ENCODE peak calls at places on chromosomes 13 and 19, in nine cellular contexts. F is ascending aorta; S is adrenal gland; U is esophagus squamous epithelium; J is uterus; K is naive thymus-derived CD4-positive, alpha-beta T cell; H is mammary epithelial cell; Y is iPS DF 6.9; V is ovary. R is an unnamed sample.

GRCh38 chr19:31527443-31527842 is 178.2 kb upstream of the TSHZ3 start:
- DNase-seq in F (no peak), S (no peak), U (no peak), J (no peak), K (no peak), H (no peak), Y (no peak), V (no peak), R (no peak)

GRCh38 chr13:52850396-52851152 is 2.1 kb upstream of the PCDH8 start:
- DNase-seq in F (peak; percentile 73), S (peak; percentile 74), U (no peak), J (peak; percentile 26), K (peak; percentile 8), H (peak; percentile 42), Y (no peak), V (peak; percentile 74), R (no peak)

GRCh38 chr13:57583529-57583928 is 48.0 kb upstream of the PCDH17 start:
- DNase-seq in F (no peak), S (no peak), U (no peak), J (no peak), K (no peak), H (no peak), Y (no peak), V (no peak), R (no peak)

GRCh38 chr19:49807174-49807830 is 5.8 kb downstream of the FUZ start:
- DNase-seq in F (peak; percentile 61), S (no peak), U (no peak), J (no peak), K (no peak), H (no peak), Y (no peak), V (peak; percentile 29), R (no peak)

GRCh38 chr13:61414686-61415664 is 674 bp downstream of the PCDH20 start:
- DNase-seq in F (peak; percentile 76), S (no peak), U (no peak), J (no peak), K (no peak), H (peak; percentile 6), Y (peak; percentile 60), V (no peak), R (no peak)

GRCh38 chr13:99356216-99357089 is 49.3 kb upstream of the GPR183 start:
- DNase-seq in F (peak; percentile 71), S (peak; percentile 68), U (no peak), J (no peak), K (peak; percentile 82), H (no peak), Y (no peak), V (peak; percentile 52), R (peak; percentile 53)

GRCh38 chr13:57045816-57046691 is 94.7 kb upstream of the PRR20A start:
- DNase-seq in F (no peak), S (no peak), U (no peak), J (no peak), K (no peak), H (no peak), Y (no peak), V (no peak), R (no peak)

GRCh38 chr19:4089400-4089908 is 22.8 kb upstream of the ZBTB7A start:
- DNase-seq in F (no peak), S (no peak), U (no peak), J (no peak), K (peak; percentile 24), H (no peak), Y (no peak), V (no peak), R (peak; percentile 37)

DNA sequence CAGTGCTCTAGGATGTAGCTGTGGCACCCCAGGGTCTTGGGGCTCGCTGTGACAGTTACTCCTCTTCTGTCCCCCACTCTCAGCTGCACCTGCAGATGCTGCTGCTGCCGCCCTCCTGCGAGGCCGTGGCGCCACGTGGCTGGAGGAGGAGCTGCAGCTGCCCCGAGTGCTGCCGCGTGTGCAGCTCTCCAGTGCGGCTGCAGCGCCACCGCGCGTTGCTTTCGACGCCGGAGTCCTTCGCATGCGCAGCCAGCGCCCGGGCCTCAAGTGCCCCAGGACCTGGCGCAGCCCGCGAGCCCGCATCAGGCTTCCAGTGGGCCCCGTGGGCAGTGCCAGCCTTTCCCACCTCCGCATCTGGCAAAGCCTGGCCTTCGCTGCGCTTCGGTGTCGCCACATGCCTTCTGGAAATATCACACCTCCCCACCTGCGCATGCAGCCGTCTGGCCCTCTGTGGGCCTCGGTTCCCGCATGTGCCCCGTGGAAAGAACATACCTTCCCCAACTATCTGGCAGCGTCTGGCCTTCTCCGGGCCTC is 692 bp upstream of the ZNF580 start:
- DNase-seq in F (peak; percentile 85), S (peak; percentile 81), U (no peak), J (no peak), K (peak; percentile 75), H (peak; percentile 58), Y (no peak), V (peak; percentile 81), R (peak; percentile 55)
- H3K4me1 ChIP-seq in F (peaks cover 31% of the 10 kb centered on the region), S (peaks cover 65% of the 10 kb centered on the region), U (peaks cover 96% of the 10 kb centered on the region), J (no peaks in the 10 kb centered on the region), K (peaks cover 41% of the 10 kb centered on the region), H (peaks cover 47% of the 10 kb centered on the region), Y (peaks cover 3% of the 10 kb centered on the region), V (peaks cover 21% of the 10 kb centered on the region), R (peaks cover 55% of the 10 kb centered on the region)

DNA sequence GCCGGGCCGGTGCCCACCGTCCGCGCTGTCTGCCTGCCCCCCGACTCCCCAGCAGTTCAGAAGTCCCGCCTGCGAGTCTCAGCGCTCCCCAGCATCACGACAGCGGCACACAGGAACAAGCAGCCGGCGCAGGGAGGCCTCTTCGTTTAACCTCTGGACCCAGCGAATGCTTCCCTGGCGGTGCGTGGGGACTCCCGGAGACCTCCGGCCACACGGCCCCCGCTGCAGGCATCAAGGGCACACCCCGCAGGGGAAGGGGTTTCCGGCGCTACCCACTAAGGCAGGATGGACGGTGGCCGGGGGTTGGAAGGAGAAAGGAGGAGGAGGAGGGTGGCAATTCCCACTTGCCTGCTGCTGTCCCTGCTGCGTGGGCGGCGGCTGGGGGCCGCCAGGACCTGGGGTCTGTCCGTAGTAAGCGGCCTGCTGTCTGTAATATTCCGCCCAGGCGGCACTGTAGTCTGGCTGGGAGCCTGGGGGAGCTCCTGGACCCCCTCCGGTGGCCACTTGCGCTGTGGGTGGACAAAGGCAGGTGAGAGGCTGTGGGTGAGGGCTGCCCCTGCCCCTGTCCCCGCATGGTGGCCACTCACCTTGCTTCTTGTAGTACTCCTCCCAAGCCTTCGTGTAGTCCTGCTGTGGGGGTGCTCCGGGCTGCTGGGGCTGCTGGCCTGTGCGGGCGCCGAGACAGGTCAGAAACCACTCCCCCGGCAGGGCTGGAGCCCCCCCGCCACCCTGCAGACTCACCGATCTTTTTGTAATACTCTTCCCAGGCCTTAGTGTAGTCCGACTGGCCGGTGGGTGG is 9.6 kb downstream of the KHSRP start:
- DNase-seq in F (no peak), S (no peak), U (no peak), J (no peak), K (no peak), H (no peak), Y (no peak), V (no peak), R (no peak)
- H3K36me3 ChIP-seq in F (peaks cover 61% of the 10 kb centered on the region), S (no peaks in the 10 kb centered on the region), U (peaks cover 60% of the 10 kb centered on the region), J (no peaks in the 10 kb centered on the region), K (peaks cover 60% of the 10 kb centered on the region), H (peaks cover 23% of the 10 kb centered on the region), Y (peaks cover 55% of the 10 kb centered on the region), V (no peaks in the 10 kb centered on the region), R (peaks cover 63% of the 10 kb centered on the region)

GRCh38 chr13:110923086-110923485 is 8.2 kb upstream of the ANKRD10 start:
- DNase-seq in F (no peak), S (no peak), U (no peak), J (no peak), K (no peak), H (no peak), Y (no peak), V (no peak), R (no peak)

GRCh38 chr13:110925023-110925608 is 10.2 kb upstream of the ANKRD10 start:
- DNase-seq in F (no peak), S (no peak), U (no peak), J (peak; percentile 39), K (no peak), H (no peak), Y (no peak), V (no peak), R (no peak)

GRCh38 chr13:110922506-110922905 is 7.6 kb upstream of the ANKRD10 start:
- DNase-seq in F (no peak), S (no peak), U (no peak), J (no peak), K (no peak), H (no peak), Y (no peak), V (no peak), R (no peak)

GRCh38 chr13:110924639-110924934 is 9.7 kb upstream of the ANKRD10 start:
- DNase-seq in F (no peak), S (no peak), U (no peak), J (no peak), K (no peak), H (no peak), Y (no peak), V (no peak), R (no peak)

DNA sequence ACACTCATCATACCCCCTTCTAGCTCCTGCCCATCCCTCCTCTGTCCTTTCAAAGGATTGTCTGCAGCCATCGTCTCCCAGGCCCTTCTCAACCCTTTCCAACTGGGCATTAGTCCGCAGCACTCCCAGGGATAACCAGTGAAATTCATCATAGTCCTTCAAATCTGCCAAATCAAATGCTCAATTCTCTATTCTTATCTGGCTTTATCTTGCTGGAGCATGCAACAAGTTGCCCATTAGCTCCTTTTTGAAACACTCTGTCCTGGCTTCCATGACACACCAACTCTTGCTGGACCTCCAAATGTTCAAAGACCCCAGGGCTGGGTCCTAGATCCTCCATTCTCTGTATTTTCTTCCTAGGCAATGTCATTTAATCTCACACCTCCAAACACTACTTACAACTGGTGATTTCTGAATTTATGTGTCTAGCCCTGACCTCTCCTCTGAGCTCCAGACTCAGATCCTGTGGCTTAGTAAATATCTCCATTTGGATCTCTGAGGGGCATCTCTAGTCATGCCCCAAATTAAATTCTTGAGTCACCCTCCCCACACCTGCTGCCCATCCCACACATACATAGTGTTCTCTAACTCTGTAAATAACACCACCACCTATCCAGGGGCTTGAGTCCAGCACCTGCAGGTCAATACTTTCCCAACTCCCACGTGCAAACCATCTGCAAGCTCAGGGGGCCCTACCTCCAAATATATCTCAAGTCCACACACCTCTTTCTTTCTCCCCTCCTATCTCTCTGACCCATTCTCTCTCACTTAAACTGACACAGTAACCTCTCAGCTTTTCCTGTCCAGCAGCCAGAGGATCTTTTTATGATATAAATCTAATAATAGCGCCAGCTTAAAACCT is 9.1 kb upstream of the ANKRD10 start:
- DNase-seq in F (no peak), S (no peak), U (no peak), J (no peak), K (no peak), H (no peak), Y (no peak), V (no peak), R (no peak)
- H3K27ac ChIP-seq in F (no peak overlapping the region), S (no peak overlapping the region), U (no peak overlapping the region), J (no peak overlapping the region), K (no peak overlapping the region), H (no peak overlapping the region), Y (no peak overlapping the region), V (no peak overlapping the region), R (no peak overlapping the region)

GRCh38 chr19:33719366-33720154 is 77.1 kb upstream of the KCTD15 start:
- DNase-seq in F (no peak), S (no peak), U (no peak), J (no peak), K (no peak), H (no peak), Y (no peak), V (no peak), R (no peak)

GRCh38 chr19:33718668-33719259 is 77.9 kb upstream of the KCTD15 start:
- DNase-seq in F (no peak), S (no peak), U (no peak), J (no peak), K (no peak), H (no peak), Y (no peak), V (no peak), R (no peak)

GRCh38 chr19:33720155-33720493 is 76.5 kb upstream of the KCTD15 start:
- DNase-seq in F (no peak), S (no peak), U (no peak), J (no peak), K (no peak), H (no peak), Y (no peak), V (no peak), R (no peak)

GRCh38 chr19:33715462-33715861 is 81.2 kb upstream of the KCTD15 start:
- DNase-seq in F (no peak), S (no peak), U (no peak), J (no peak), K (no peak), H (no peak), Y (no peak), V (no peak), R (no peak)

DNA sequence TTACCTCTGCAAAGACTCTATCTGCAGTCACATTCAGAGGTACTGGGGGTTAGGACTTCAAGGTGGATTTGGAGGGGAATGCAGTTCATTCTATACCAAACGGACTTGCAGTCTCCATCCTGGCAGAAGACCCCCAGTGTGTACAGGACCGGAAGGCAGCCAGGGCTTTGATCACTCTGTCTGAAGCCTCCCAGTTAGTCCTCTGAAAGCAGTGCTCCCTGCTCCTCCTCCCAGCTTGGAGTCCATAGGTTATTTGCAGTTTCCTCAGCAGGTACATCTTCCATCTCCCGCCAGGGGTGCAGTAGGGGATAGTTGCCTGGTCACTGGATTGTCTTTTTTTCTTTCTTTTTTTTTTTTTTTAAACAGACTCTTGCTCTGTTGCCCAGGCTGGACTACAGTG is 78.8 kb upstream of the KCTD15 start:
- DNase-seq in F (no peak), S (no peak), U (no peak), J (no peak), K (no peak), H (no peak), Y (no peak), V (no peak), R (no peak)
- H3K4me1 ChIP-seq in F (no peaks in the 10 kb centered on the region), S (no peaks in the 10 kb centered on the region), U (no peaks in the 10 kb centered on the region), J (no peaks in the 10 kb centered on the region), K (no peaks in the 10 kb centered on the region), H (no peaks in the 10 kb centered on the region), Y (no peaks in the 10 kb centered on the region), V (peaks cover 4% of the 10 kb centered on the region), R (no peaks in the 10 kb centered on the region)

R was measured in effector memory CD4-positive, alpha-beta T cell.